ENCODE peak calls at places on chromosome 16, in five cellular contexts. One of them, this sample, is unnamed.
A peak's percentile ranks its signal among the peaks of the same experiment; 100 is the strongest.

GRCh38 chr16:89958068-89958467 is 9.5 kb downstream of the DEF8 start:
- DNase-seq in activated naive CD8-positive, alpha-beta T cell treated with anti-CD3 and anti-CD28 coated beads for 36 hours: peak; percentile 26
- DNase-seq in naive thymus-derived CD4-positive, alpha-beta T cell: no peak
- DNase-seq in T-helper 1 cell: no peak
- DNase-seq in left kidney: peak; percentile 63
- DNase-seq in this sample: no peak

GRCh38 chr16:87653234-87653633 is 50.9 kb downstream of the JPH3 start:
- DNase-seq in activated naive CD8-positive, alpha-beta T cell treated with anti-CD3 and anti-CD28 coated beads for 36 hours: no peak
- DNase-seq in naive thymus-derived CD4-positive, alpha-beta T cell: no peak
- DNase-seq in T-helper 1 cell: no peak
- DNase-seq in left kidney: peak; percentile 27
- DNase-seq in this sample: no peak

GRCh38 chr16:660459-661183 is 7.3 kb upstream of the RHOT2 start:
- DNase-seq in activated naive CD8-positive, alpha-beta T cell treated with anti-CD3 and anti-CD28 coated beads for 36 hours: peak; percentile 69
- DNase-seq in naive thymus-derived CD4-positive, alpha-beta T cell: no peak
- DNase-seq in T-helper 1 cell: peak; percentile 62
- DNase-seq in left kidney: peak; percentile 94
- DNase-seq in this sample: no peak

GRCh38 chr16:80554037-80554436 is 13.2 kb downstream of the DYNLRB2 start:
- DNase-seq in activated naive CD8-positive, alpha-beta T cell treated with anti-CD3 and anti-CD28 coated beads for 36 hours: no peak
- DNase-seq in naive thymus-derived CD4-positive, alpha-beta T cell: no peak
- DNase-seq in T-helper 1 cell: no peak
- DNase-seq in left kidney: no peak
- DNase-seq in this sample: no peak

GRCh38 chr16:86540894-86541293 is 14.1 kb downstream of the MTHFSD start:
- DNase-seq in activated naive CD8-positive, alpha-beta T cell treated with anti-CD3 and anti-CD28 coated beads for 36 hours: no peak
- DNase-seq in naive thymus-derived CD4-positive, alpha-beta T cell: no peak
- DNase-seq in T-helper 1 cell: no peak
- DNase-seq in left kidney: no peak
- DNase-seq in this sample: no peak

GRCh38 chr16:2874584-2875362 is 8.2 kb upstream of the FLYWCH2 start:
- DNase-seq in activated naive CD8-positive, alpha-beta T cell treated with anti-CD3 and anti-CD28 coated beads for 36 hours: peak; percentile 74
- DNase-seq in naive thymus-derived CD4-positive, alpha-beta T cell: no peak
- DNase-seq in T-helper 1 cell: peak; percentile 52
- DNase-seq in left kidney: peak; percentile 85
- DNase-seq in this sample: peak; percentile 82

GRCh38 chr16:17724242-17724898 is 253.6 kb upstream of the XYLT1 start:
- DNase-seq in activated naive CD8-positive, alpha-beta T cell treated with anti-CD3 and anti-CD28 coated beads for 36 hours: no peak
- DNase-seq in naive thymus-derived CD4-positive, alpha-beta T cell: no peak
- DNase-seq in T-helper 1 cell: no peak
- DNase-seq in left kidney: no peak
- DNase-seq in this sample: no peak

GRCh38 chr16:48481772-48482171 is 96.6 kb upstream of the SIAH1 start:
- DNase-seq in activated naive CD8-positive, alpha-beta T cell treated with anti-CD3 and anti-CD28 coated beads for 36 hours: no peak
- DNase-seq in naive thymus-derived CD4-positive, alpha-beta T cell: no peak
- DNase-seq in T-helper 1 cell: no peak
- DNase-seq in left kidney: no peak
- DNase-seq in this sample: no peak

GRCh38 chr16:78985736-78986605 is 614.6 kb downstream of the MAF start:
- DNase-seq in activated naive CD8-positive, alpha-beta T cell treated with anti-CD3 and anti-CD28 coated beads for 36 hours: no peak
- DNase-seq in naive thymus-derived CD4-positive, alpha-beta T cell: no peak
- DNase-seq in T-helper 1 cell: no peak
- DNase-seq in left kidney: no peak
- DNase-seq in this sample: no peak

GRCh38 chr16:9415588-9415987 is 324.1 kb downstream of the HAPSTR1 start:
- DNase-seq in activated naive CD8-positive, alpha-beta T cell treated with anti-CD3 and anti-CD28 coated beads for 36 hours: no peak
- DNase-seq in naive thymus-derived CD4-positive, alpha-beta T cell: no peak
- DNase-seq in T-helper 1 cell: no peak
- DNase-seq in left kidney: no peak
- DNase-seq in this sample: no peak

GRCh38 chr16:77663711-77664110 is 58.6 kb upstream of the NUDT7 start:
- DNase-seq in activated naive CD8-positive, alpha-beta T cell treated with anti-CD3 and anti-CD28 coated beads for 36 hours: no peak
- DNase-seq in naive thymus-derived CD4-positive, alpha-beta T cell: no peak
- DNase-seq in T-helper 1 cell: no peak
- DNase-seq in left kidney: no peak
- DNase-seq in this sample: no peak

GRCh38 chr16:11136600-11136999 is 119.4 kb downstream of the SOCS1 start:
- DNase-seq in activated naive CD8-positive, alpha-beta T cell treated with anti-CD3 and anti-CD28 coated beads for 36 hours: no peak
- DNase-seq in naive thymus-derived CD4-positive, alpha-beta T cell: no peak
- DNase-seq in T-helper 1 cell: no peak
- DNase-seq in left kidney: no peak
- DNase-seq in this sample: no peak

GRCh38 chr16:9102379-9102778 is 10.9 kb downstream of the HAPSTR1 start:
- DNase-seq in activated naive CD8-positive, alpha-beta T cell treated with anti-CD3 and anti-CD28 coated beads for 36 hours: no peak
- DNase-seq in naive thymus-derived CD4-positive, alpha-beta T cell: no peak
- DNase-seq in T-helper 1 cell: no peak
- DNase-seq in left kidney: no peak
- DNase-seq in this sample: no peak

GRCh38 chr16:67881557-67882220 is 3.0 kb upstream of the NRN1L start:
- DNase-seq in activated naive CD8-positive, alpha-beta T cell treated with anti-CD3 and anti-CD28 coated beads for 36 hours: no peak
- DNase-seq in naive thymus-derived CD4-positive, alpha-beta T cell: no peak
- DNase-seq in T-helper 1 cell: no peak
- DNase-seq in left kidney: no peak
- DNase-seq in this sample: no peak

GRCh38 chr16:31879937-31880321 is 6.3 kb downstream of the ZNF267 start:
- DNase-seq in activated naive CD8-positive, alpha-beta T cell treated with anti-CD3 and anti-CD28 coated beads for 36 hours: no peak
- DNase-seq in naive thymus-derived CD4-positive, alpha-beta T cell: no peak
- DNase-seq in T-helper 1 cell: no peak
- DNase-seq in left kidney: no peak
- DNase-seq in this sample: no peak

GRCh38 chr16:2364638-2365210 is 24.2 kb upstream of the ABCA3 start:
- DNase-seq in activated naive CD8-positive, alpha-beta T cell treated with anti-CD3 and anti-CD28 coated beads for 36 hours: no peak
- DNase-seq in naive thymus-derived CD4-positive, alpha-beta T cell: no peak
- DNase-seq in T-helper 1 cell: no peak
- DNase-seq in left kidney: peak; percentile 70
- DNase-seq in this sample: no peak

GRCh38 chr16:27446721-27447120 is 44.7 kb downstream of the IL21R start:
- DNase-seq in activated naive CD8-positive, alpha-beta T cell treated with anti-CD3 and anti-CD28 coated beads for 36 hours: peak; percentile 69
- DNase-seq in naive thymus-derived CD4-positive, alpha-beta T cell: peak; percentile 80
- DNase-seq in T-helper 1 cell: peak; percentile 72
- DNase-seq in left kidney: no peak
- DNase-seq in this sample: no peak

GRCh38 chr16:2194166-2194834 is 2.1 kb downstream of the CASKIN1 start:
- DNase-seq in activated naive CD8-positive, alpha-beta T cell treated with anti-CD3 and anti-CD28 coated beads for 36 hours: peak; percentile 36
- DNase-seq in naive thymus-derived CD4-positive, alpha-beta T cell: no peak
- DNase-seq in T-helper 1 cell: no peak
- DNase-seq in left kidney: peak; percentile 79
- DNase-seq in this sample: no peak

GRCh38 chr16:11977206-11978041 is 890 bp downstream of the SNX29 start:
- DNase-seq in activated naive CD8-positive, alpha-beta T cell treated with anti-CD3 and anti-CD28 coated beads for 36 hours: peak; percentile 4
- DNase-seq in naive thymus-derived CD4-positive, alpha-beta T cell: no peak
- DNase-seq in T-helper 1 cell: no peak
- DNase-seq in left kidney: no peak
- DNase-seq in this sample: no peak

GRCh38 chr16:9522589-9522988 is 431.1 kb downstream of the HAPSTR1 start:
- DNase-seq in activated naive CD8-positive, alpha-beta T cell treated with anti-CD3 and anti-CD28 coated beads for 36 hours: no peak
- DNase-seq in naive thymus-derived CD4-positive, alpha-beta T cell: no peak
- DNase-seq in T-helper 1 cell: no peak
- DNase-seq in left kidney: peak; percentile 57
- DNase-seq in this sample: no peak

This sample was measured in type B pancreatic cell.